ENCODE peak calls at places on chromosomes 7 and 10, in four cellular contexts. T, D, E and O are unnamed samples.

GRCh38 chr7:45683556-45684148 is 109.5 kb downstream of the ADCY1 start:
- DNase-seq in T (no peak), D (no peak), E (no peak), O (no peak)

GRCh38 chr10:65219444-65219843 is 1698.2 kb downstream of the REEP3 start:
- DNase-seq in E (no peak), T (no peak), D (no peak), O (no peak)

GRCh38 chr7:137753067-137753466 is 93.7 kb downstream of the DGKI start:
- DNase-seq in D (no peak), E (no peak), T (no peak), O (no peak)

GRCh38 chr10:73875139-73875475 is 752 bp upstream of the CAMK2G start:
- DNase-seq in E (no peak), T (no peak), D (no peak), O (no peak)

GRCh38 chr10:24873281-24873683 is 79.1 kb downstream of the PRTFDC1 start:
- DNase-seq in E (peak; percentile 90), D (no peak), T (peak; percentile 98), O (no peak)

GRCh38 chr7:135490783-135491182 is 19.1 kb downstream of the CNOT4 start:
- DNase-seq in E (no peak), D (no peak), T (no peak), O (no peak)

GRCh38 chr7:141014091-141014490 is 661 bp downstream of the MRPS33 start:
- DNase-seq in D (no peak), E (peak; percentile 1), T (peak; percentile 57), O (no peak)

GRCh38 chr10:82953909-82954308 is 1078.9 kb downstream of the NRG3 start:
- DNase-seq in E (no peak), T (no peak), D (no peak), O (no peak)

GRCh38 chr10:101226888-101227736 is 2.2 kb downstream of the LBX1 start:
- DNase-seq in E (no peak), T (peak; percentile 10), D (no peak), O (peak; percentile 81)

GRCh38 chr10:22459496-22459895 is 114.2 kb downstream of the SPAG6 start:
- DNase-seq in T (no peak), E (no peak), D (no peak), O (no peak)

GRCh38 chr10:118615888-118616287 is 20.4 kb upstream of the PRLHR start:
- DNase-seq in D (no peak), E (no peak), T (peak; percentile 36), O (peak; percentile 31)

GRCh38 chr10:43674546-43675205 is 26.0 kb upstream of the ZNF32 start:
- DNase-seq in E (no peak), T (no peak), D (no peak), O (no peak)

DNA sequence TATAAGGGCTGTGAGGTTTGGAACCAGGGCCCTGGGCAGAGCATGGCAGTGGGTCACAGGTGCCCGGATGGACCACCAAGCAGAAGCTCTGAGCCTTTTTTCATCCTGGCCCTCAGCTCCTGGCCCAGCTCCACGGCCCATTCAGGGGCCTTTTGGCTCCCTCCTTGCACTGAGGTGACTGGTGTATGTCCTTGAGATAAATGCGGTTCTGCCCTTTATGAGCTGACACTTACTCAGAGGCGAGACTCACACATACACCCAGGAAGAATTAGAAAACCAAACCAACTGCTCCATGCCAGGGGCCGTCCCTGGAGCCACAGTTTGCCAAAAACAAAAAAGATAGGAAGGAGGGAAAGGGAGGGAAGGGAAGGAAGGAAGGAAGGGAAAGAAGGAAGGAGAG is 49.7 kb downstream of the CUZD1 start:
- DNase-seq in D (no peak), E (no peak), T (no peak), O (no peak)
- H3K27me3 ChIP-seq in D (no peaks in the 10 kb centered on the region), E (no peaks in the 10 kb centered on the region), T (peaks cover 3% of the 10 kb centered on the region), O (no peaks in the 10 kb centered on the region)

DNA sequence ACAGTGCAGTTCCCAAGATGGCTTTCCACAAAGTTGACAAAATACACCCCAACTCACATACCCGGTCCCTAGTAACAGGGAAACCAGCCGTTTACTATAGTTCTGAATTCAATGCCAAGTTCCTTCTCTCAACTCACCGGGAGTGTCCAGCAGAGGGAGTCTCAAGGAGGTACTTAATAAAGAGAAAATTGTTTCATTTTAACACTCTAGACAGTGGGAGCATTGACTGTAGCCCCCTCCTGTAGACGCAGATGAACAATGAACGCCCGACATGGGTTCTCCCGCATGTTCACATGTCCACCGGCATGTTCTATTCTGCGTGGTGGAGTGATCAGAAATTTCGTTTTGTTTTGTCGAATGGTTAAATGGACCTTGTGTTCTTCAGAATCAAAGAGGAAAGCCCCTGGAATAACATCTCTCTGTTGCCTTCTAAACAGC is 1.9 kb downstream of the HIPK2 start:
- DNase-seq in E (no peak), T (peak; percentile 92), D (no peak), O (peak; percentile 69)
- H3K4me3 ChIP-seq in E (peak overlapping the region; percentile 83), T (peak overlapping the region; percentile 87), D (peak overlapping the region; percentile 90), O (no peak overlapping the region)

DNA sequence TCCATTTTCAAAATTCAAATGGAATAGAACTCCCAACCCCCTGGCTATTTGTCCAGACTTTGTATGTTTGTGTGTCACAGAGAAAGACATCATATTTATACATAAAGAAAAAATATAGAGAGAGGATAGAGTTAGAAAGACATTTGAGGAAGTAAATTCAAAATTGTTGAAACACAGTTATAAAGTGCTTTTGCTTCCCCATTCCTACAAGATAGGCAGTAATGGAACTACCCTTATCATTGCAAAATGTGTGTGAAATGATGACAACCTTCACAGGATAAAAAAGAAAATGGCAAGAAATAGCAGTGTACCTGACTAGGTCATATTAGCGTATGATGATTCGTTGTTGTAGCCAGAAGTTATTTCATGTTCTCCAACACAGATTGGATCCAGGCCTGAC is 63.1 kb downstream of the FZD1 start:
- DNase-seq in D (no peak), T (no peak), E (no peak), O (no peak)
- H3K27me3 ChIP-seq in D (no peaks in the 10 kb centered on the region), T (no peaks in the 10 kb centered on the region), E (peaks cover 4% of the 10 kb centered on the region), O (no peaks in the 10 kb centered on the region)

GRCh38 chr7:128868624-128869137 is 6.0 kb downstream of the ATP6V1F start:
- DNase-seq in T (no peak), E (no peak), D (no peak), O (no peak)
- H3K4me3 ChIP-seq in T (peak overlapping the region; percentile 70), E (peak overlapping the region; percentile 39), D (peak overlapping the region; percentile 66), O (peak overlapping the region; percentile 60)

GRCh38 chr10:112515852-112516251 is 68.8 kb downstream of the VTI1A start:
- DNase-seq in D (no peak), E (no peak), T (no peak), O (no peak)

GRCh38 chr10:112519129-112519761 is 72.2 kb downstream of the VTI1A start:
- DNase-seq in E (no peak), D (no peak), T (no peak), O (no peak)

GRCh38 chr10:112512294-112512693 is 65.3 kb downstream of the VTI1A start:
- DNase-seq in D (no peak), T (no peak), E (no peak), O (no peak)

GRCh38 chr10:112517381-112517976 is 70.5 kb downstream of the VTI1A start:
- DNase-seq in E (no peak), T (no peak), D (no peak), O (no peak)

GRCh38 chr10:112515126-112515525 is 68.1 kb downstream of the VTI1A start:
- DNase-seq in E (no peak), T (no peak), D (no peak), O (no peak)
- H3K27me3 ChIP-seq in E (no peaks in the 10 kb centered on the region), T (no peaks in the 10 kb centered on the region), D (no peaks in the 10 kb centered on the region), O (no peaks in the 10 kb centered on the region)

GRCh38 chr10:13439313-13439712 is 89.5 kb downstream of the BEND7 start:
- DNase-seq in D (no peak), T (no peak), E (no peak), O (no peak)

GRCh38 chr10:13437026-13437555 is 89.0 kb upstream of the SEPHS1 start:
- DNase-seq in D (no peak), T (no peak), E (no peak), O (no peak)

GRCh38 chr10:13439771-13440708 is 88.8 kb downstream of the BEND7 start:
- DNase-seq in E (no peak), T (peak; percentile 73), D (no peak), O (peak; percentile 93)

GRCh38 chr10:13441476-13441875 is 87.3 kb downstream of the BEND7 start:
- DNase-seq in D (no peak), T (no peak), E (no peak), O (no peak)

GRCh38 chr10:13440709-13441061 is 88.1 kb downstream of the BEND7 start:
- DNase-seq in E (no peak), D (no peak), T (no peak), O (no peak)
- H3K4me3 ChIP-seq in E (no peak overlapping the region), D (peak overlapping the region; percentile 38), T (peak overlapping the region; percentile 62), O (no peak overlapping the region)

DNA sequence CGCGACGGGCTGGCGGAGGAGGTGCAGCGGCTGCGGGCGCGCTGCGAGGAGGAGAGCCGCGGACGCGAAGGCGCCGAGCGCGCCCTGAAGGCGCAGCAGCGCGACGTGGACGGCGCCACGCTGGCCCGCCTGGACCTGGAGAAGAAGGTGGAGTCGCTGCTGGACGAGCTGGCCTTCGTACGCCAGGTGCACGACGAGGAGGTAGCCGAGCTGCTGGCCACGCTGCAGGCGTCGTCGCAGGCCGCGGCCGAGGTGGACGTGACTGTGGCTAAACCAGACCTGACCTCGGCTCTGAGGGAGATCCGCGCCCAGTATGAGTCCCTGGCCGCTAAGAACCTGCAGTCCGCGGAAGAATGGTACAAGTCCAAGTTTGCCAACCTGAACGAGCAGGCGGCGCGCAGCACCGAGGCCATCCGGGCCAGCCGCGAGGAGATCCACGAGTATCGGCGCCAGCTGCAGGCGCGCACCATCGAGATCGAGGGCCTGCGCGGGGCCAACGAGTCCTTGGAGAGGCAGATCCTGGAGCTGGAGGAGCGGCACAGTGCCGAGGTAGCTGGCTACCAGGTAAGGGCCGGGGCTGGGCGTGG is 868 bp downstream of the INA start:
- DNase-seq in D (no peak), E (no peak), T (no peak), O (peak; percentile 68)
- H3K27me3 ChIP-seq in D (peaks cover 15% of the 10 kb centered on the region), E (peaks cover 13% of the 10 kb centered on the region), T (peaks cover 67% of the 10 kb centered on the region), O (peaks cover 38% of the 10 kb centered on the region)

GRCh38 chr7:151374726-151375125 is 33.1 kb downstream of the NUB1 start:
- DNase-seq in T (no peak), D (no peak), E (no peak), O (peak; percentile 45)
- H3K4me3 ChIP-seq in T (no peak overlapping the region), D (no peak overlapping the region), E (no peak overlapping the region), O (no peak overlapping the region)